ENCODE peak calls at places on chromosomes 11 and 22, in seven cellular contexts. F is neural crest cell, M is cardiac fibroblast, L is PC-9, G is natural killer cell, Y is heart left ventricle, U is colonic mucosa. Q is an unnamed sample.

GRCh38 chr22:19469421-19469820 is 9.6 kb downstream of the UFD1 start:
- DNase-seq in U (no peak), M (no peak), Y (no peak), L (no peak), F (no peak), G (no peak), Q (no peak)

GRCh38 chr11:16404781-16405180 is 48.4 kb upstream of the SOX6 start:
- DNase-seq in L (no peak), U (no peak), G (no peak), Y (no peak), M (no peak), F (no peak), Q (no peak)

GRCh38 chr11:131036544-131036943 is 120.3 kb upstream of the SNX19 start:
- DNase-seq in F (no peak), Y (no peak), M (no peak), L (no peak), G (no peak), U (no peak), Q (no peak)

GRCh38 chr11:7759010-7759409 is 37.7 kb downstream of the OR5P2 start:
- DNase-seq in Y (no peak), L (no peak), G (no peak), U (no peak), M (peak), F (no peak), Q (no peak)

GRCh38 chr11:57458060-57458409 is 2.3 kb upstream of the RTN4RL2 start:
- DNase-seq in Y (no peak), G (no peak), U (no peak), M (no peak), F (no peak), L (no peak), Q (no peak)

GRCh38 chr11:66718320-66718971 is 10.6 kb downstream of the SPTBN2 start:
- DNase-seq in U (peak), L (peak), M (no peak), G (no peak), Y (no peak), F (no peak), Q (no peak)

GRCh38 chr11:115153135-115153534 is 351.1 kb downstream of the CADM1 start:
- DNase-seq in U (no peak), G (no peak), M (peak), F (no peak), Y (no peak), L (no peak), Q (no peak)

GRCh38 chr11:40187092-40187403 is 1272.4 kb downstream of the LRRC4C start:
- DNase-seq in F (no peak), G (no peak), U (no peak), M (no peak), Y (no peak), L (no peak), Q (no peak)

GRCh38 chr11:82823635-82824614 is 76.3 kb downstream of the PRCP start:
- DNase-seq in Y (no peak), F (no peak), U (no peak), M (no peak), L (no peak), G (no peak), Q (no peak)

GRCh38 chr11:105589346-105589745 is 20.5 kb upstream of the GRIA4 start:
- DNase-seq in Y (no peak), M (no peak), L (no peak), U (no peak), F (no peak), G (no peak), Q (no peak)

GRCh38 chr22:42461511-42461910 is 29.3 kb upstream of the NFAM1 start:
- DNase-seq in L (peak), M (no peak), G (no peak), U (no peak), F (no peak), Y (no peak), Q (no peak)

DNA sequence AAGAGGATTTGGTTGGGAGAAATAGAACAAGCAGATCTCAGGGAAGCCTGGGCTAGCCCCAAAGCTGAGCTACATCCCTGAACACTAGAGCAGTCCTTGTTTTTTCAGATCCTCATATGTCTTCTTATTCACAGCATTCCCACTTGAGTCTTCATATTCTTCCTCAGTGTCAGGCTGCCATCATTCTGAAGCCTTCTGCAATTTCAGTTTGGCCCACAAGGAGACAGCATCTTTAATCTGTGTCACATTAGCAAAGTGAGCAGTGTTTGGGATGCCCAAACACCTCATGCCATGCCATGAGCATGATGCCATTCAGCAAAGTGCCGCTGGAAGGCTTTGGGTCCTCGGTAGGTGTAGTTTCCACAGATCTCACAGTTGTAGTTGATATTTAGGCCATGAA is 56.6 kb downstream of the SCN3B start:
- DNase-seq in L (no peak), F (no peak), U (no peak), M (no peak), Y (no peak), G (no peak), Q (no peak)
- TF ChIP-seq CTCF in L (no peak), F (no peak), U (no peak), M (peak), Y (no peak), G (no peak), Q (no peak)

GRCh38 chr11:102367364-102367763 is 20.4 kb downstream of the BIRC2 start:
- DNase-seq in G (no peak), M (peak), L (peak), Y (no peak), U (no peak), F (no peak), Q (no peak)
- TF ChIP-seq CTCF in G (peak), M (no peak), L (peak), Y (peak), U (no peak), F (no peak), Q (peak)

DNA sequence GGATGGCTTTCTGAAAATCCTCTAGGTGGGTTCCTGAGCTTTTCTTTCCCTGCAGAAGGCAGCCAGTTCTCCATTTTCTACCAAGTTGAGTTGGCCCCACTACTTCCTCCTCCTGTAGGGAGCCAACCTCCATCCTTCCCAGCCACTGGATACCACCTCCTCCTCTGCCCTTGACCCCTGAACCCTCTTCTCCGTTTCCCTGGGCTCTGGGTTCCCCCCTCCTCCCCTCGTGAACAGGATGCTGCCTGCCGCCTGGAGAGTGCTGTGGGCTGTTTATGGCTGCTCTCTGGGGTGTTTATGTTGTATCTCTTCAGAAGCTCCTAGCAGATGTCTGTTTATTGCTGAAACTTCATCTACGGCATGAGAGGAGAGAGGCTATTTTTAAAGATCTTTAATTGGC is 8.6 kb downstream of the MICAL2 start:
- DNase-seq in U (no peak), L (no peak), Y (no peak), F (no peak), G (no peak), M (no peak), Q (no peak)
- TF ChIP-seq CTCF in U (no peak), L (no peak), Y (no peak), F (no peak), G (no peak), M (peak), Q (no peak)

GRCh38 chr22:36277482-36278291 is 24.8 kb downstream of the APOL1 start:
- DNase-seq in Y (no peak), G (peak), U (peak), F (peak), M (peak), L (peak), Q (no peak)
- TF ChIP-seq CTCF in Y (peak), G (peak), U (peak), F (peak), M (peak), L (peak), Q (peak)

Q was measured in D721Med.